ENCODE peak calls at places on chromosomes 16 and 17, in five cellular contexts. One of them, this sample, is unnamed.

GRCh38 chr17:39963826-39964225 is 1.0 kb downstream of the GSDMA start:
- DNase-seq in HepG2: no peak
- DNase-seq in K562: no peak
- DNase-seq in GM12878: no peak
- DNase-seq in H1: no peak
- DNase-seq in this sample: no peak

GRCh38 chr16:29806096-29806579 is at the start of gene MAZ:
- DNase-seq in HepG2: no peak
- DNase-seq in K562: peak; percentile 81
- DNase-seq in GM12878: no peak
- DNase-seq in H1: no peak
- DNase-seq in this sample: peak; percentile 83

GRCh38 chr17:40373324-40373723 is 8.8 kb upstream of the GJD3 start:
- DNase-seq in HepG2: no peak
- DNase-seq in K562: no peak
- DNase-seq in GM12878: no peak
- DNase-seq in H1: no peak
- DNase-seq in this sample: no peak

GRCh38 chr16:67919618-67920210 is 11.9 kb downstream of the CTRL start:
- DNase-seq in HepG2: no peak
- DNase-seq in K562: no peak
- DNase-seq in GM12878: no peak
- DNase-seq in H1: no peak
- DNase-seq in this sample: no peak

GRCh38 chr16:12781777-12782176 is 21.9 kb downstream of the CPPED1 start:
- DNase-seq in HepG2: no peak
- DNase-seq in K562: no peak
- DNase-seq in GM12878: no peak
- DNase-seq in H1: no peak
- DNase-seq in this sample: no peak

GRCh38 chr17:82838386-82839063 is 1.3 kb downstream of the ZNF750 start:
- DNase-seq in HepG2: peak; percentile 88
- DNase-seq in K562: no peak
- DNase-seq in GM12878: no peak
- DNase-seq in H1: no peak
- DNase-seq in this sample: no peak

GRCh38 chr17:82228278-82228841 is 482 bp upstream of the SLC16A3 start:
- DNase-seq in HepG2: no peak
- DNase-seq in K562: no peak
- DNase-seq in GM12878: no peak
- DNase-seq in H1: no peak
- DNase-seq in this sample: no peak

GRCh38 chr16:84648595-84649510 is 542 bp downstream of the KLHL36 start:
- DNase-seq in HepG2: no peak
- DNase-seq in K562: peak; percentile 94
- DNase-seq in GM12878: no peak
- DNase-seq in H1: no peak
- DNase-seq in this sample: no peak

GRCh38 chr17:73278049-73278464 is 16.4 kb upstream of the CPSF4L start:
- DNase-seq in HepG2: peak; percentile 96
- DNase-seq in K562: no peak
- DNase-seq in GM12878: no peak
- DNase-seq in H1: no peak
- DNase-seq in this sample: no peak

GRCh38 chr17:73841431-73842060 is 197.3 kb upstream of the SDK2 start:
- DNase-seq in HepG2: peak; percentile 31
- DNase-seq in K562: no peak
- DNase-seq in GM12878: no peak
- DNase-seq in H1: no peak
- DNase-seq in this sample: no peak

GRCh38 chr17:75503337-75503950 is 11.9 kb downstream of the CASKIN2 start:
- DNase-seq in HepG2: no peak
- DNase-seq in K562: no peak
- DNase-seq in GM12878: no peak
- DNase-seq in H1: no peak
- DNase-seq in this sample: no peak

GRCh38 chr16:66948034-66948821 is 12.8 kb upstream of the CES3 start:
- DNase-seq in HepG2: no peak
- DNase-seq in K562: no peak
- DNase-seq in GM12878: no peak
- DNase-seq in H1: no peak
- DNase-seq in this sample: no peak

GRCh38 chr17:51668155-51668962 is 408.0 kb downstream of the UTP18 start:
- DNase-seq in HepG2: no peak
- DNase-seq in K562: no peak
- DNase-seq in GM12878: no peak
- DNase-seq in H1: no peak
- DNase-seq in this sample: no peak

GRCh38 chr17:37446027-37446426 is 39.3 kb downstream of the TADA2A start:
- DNase-seq in HepG2: no peak
- DNase-seq in K562: no peak
- DNase-seq in GM12878: peak; percentile 81
- DNase-seq in H1: no peak
- DNase-seq in this sample: peak; percentile 84

GRCh38 chr17:72176902-72177660 is 56.3 kb downstream of the SOX9 start:
- DNase-seq in HepG2: no peak
- DNase-seq in K562: no peak
- DNase-seq in GM12878: no peak
- DNase-seq in H1: no peak
- DNase-seq in this sample: no peak

DNA sequence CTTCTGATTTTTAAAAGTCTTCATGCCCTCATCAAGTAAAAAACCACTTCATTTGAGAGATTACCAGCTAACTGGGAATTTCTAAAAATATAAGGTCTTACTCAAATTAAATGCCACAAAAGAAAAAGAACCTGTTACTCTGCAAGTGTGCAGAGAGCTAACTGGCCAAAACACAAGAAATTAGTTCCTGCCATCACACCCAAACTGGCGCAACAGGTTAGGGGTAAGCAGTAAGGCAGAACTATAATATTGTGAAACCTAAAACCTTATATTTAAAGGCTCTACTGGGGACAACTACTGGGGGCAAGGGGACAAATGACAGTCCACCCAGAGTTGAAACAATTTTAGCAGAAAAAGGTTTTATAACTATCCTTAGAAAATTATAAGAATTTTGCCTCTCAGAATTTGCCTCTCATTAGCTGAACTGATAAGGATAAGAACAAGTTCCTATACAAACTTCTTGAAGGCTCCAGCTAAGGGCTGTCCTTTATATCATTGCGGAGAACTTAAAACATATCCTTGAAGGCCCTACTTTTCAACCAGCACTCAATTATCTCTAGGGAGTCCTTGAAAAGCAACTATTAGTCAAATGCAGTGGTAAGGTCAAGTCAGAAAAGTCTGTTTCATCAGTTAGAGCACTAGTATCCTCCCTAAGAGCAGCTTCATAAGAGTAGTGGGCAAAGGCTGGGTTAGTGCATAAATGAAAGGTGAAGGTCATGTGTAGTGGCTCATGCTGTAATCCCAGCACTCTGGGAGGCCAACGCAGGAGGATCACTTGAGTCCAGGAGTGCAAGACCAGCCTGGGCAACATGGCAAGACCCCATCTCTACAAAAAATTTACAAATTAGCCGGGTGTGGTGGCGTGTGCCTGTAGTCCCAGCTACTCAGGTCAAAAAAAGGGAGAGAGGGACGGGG is 31.5 kb downstream of the SMURF2 start:
- DNase-seq in HepG2: no peak
- DNase-seq in K562: no peak
- DNase-seq in GM12878: no peak
- DNase-seq in H1: no peak
- DNase-seq in this sample: no peak
- TF ChIP-seq CEBPB in HepG2: no peak
- TF ChIP-seq CEBPB in K562: no peak
- TF ChIP-seq CEBPB in GM12878: no peak
- TF ChIP-seq CEBPB in H1: no peak
- TF ChIP-seq CEBPB in this sample: no peak

DNA sequence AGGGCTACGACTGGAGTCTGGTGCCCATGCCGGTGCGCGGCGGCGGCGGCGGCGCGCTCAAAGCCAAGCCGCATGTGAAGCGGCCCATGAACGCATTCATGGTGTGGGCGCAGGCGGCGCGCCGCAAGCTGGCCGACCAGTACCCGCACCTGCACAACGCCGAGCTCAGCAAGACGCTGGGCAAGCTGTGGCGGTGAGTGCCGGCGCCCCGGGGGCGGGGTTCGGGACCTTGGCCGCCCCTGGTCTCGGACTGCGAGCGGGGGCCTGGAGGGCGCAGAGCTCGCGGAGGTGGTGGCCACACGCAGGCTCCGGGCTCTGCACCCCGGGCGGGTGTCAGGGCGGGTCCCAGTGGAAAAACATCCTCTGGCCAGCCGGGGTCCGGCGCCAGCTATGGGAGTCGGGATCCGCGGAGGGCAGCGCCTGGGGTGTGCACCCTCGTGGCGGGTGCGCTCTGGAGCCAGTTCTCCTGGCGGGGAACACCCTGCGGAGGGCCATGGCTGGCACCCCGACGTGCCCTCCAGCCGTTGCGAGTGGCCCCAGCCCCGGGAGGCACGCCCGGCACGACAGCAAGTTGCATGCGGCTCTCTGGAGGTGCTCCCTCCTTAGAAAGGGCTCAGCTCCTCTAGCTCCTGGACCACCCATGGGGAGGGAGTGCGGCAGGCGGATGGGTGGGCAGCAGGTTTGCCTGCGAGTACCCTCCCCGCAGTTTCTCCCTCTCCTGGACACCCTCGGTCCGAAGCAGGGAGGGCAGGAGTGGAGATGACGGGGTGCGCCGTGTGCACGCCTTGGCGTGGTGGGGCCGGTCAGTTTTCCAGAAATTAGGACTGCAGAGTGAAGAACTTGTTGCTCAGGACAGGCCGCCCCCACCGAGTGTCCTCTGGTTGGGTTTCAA is 828 bp downstream of the SOX8 start:
- DNase-seq in HepG2: no peak
- DNase-seq in K562: no peak
- DNase-seq in GM12878: no peak
- DNase-seq in H1: no peak
- DNase-seq in this sample: no peak
- TF ChIP-seq EZH2 in HepG2: peak; percentile 27
- TF ChIP-seq EZH2 in K562: no peak
- TF ChIP-seq EZH2 in GM12878: no peak
- TF ChIP-seq EZH2 in H1: peak; percentile 81
- TF ChIP-seq EZH2 in this sample: no peak

GRCh38 chr16:54628796-54629625 is 301.7 kb upstream of the IRX5 start:
- DNase-seq in HepG2: peak; percentile 97
- DNase-seq in K562: no peak
- DNase-seq in GM12878: no peak
- DNase-seq in H1: no peak
- DNase-seq in this sample: no peak

GRCh38 chr16:54632821-54633220 is 297.8 kb upstream of the IRX5 start:
- DNase-seq in HepG2: no peak
- DNase-seq in K562: no peak
- DNase-seq in GM12878: no peak
- DNase-seq in H1: no peak
- DNase-seq in this sample: no peak

GRCh38 chr16:54627616-54628015 is 303.0 kb upstream of the IRX5 start:
- DNase-seq in HepG2: no peak
- DNase-seq in K562: no peak
- DNase-seq in GM12878: no peak
- DNase-seq in H1: no peak
- DNase-seq in this sample: no peak

GRCh38 chr16:54632322-54632721 is 298.3 kb upstream of the IRX5 start:
- DNase-seq in HepG2: no peak
- DNase-seq in K562: no peak
- DNase-seq in GM12878: no peak
- DNase-seq in H1: no peak
- DNase-seq in this sample: no peak

GRCh38 chr16:54630284-54630967 is 300.2 kb upstream of the IRX5 start:
- DNase-seq in HepG2: no peak
- DNase-seq in K562: no peak
- DNase-seq in GM12878: no peak
- DNase-seq in H1: no peak
- DNase-seq in this sample: no peak
- TF ChIP-seq MAX in HepG2: no peak
- TF ChIP-seq MAX in K562: no peak
- TF ChIP-seq MAX in GM12878: no peak
- TF ChIP-seq MAX in H1: no peak
- TF ChIP-seq MAX in this sample: no peak

GRCh38 chr16:3182608-3183444 is 5.2 kb upstream of the OR1F1 start:
- DNase-seq in HepG2: peak; percentile 70
- DNase-seq in K562: peak; percentile 62
- DNase-seq in GM12878: no peak
- DNase-seq in H1: no peak
- DNase-seq in this sample: no peak
- TF ChIP-seq CEBPB in HepG2: no peak
- TF ChIP-seq CEBPB in K562: no peak
- TF ChIP-seq CEBPB in GM12878: no peak
- TF ChIP-seq CEBPB in H1: peak; percentile 18
- TF ChIP-seq CEBPB in this sample: no peak

GRCh38 chr17:49851387-49852291 is 3.8 kb upstream of the TAC4 start:
- DNase-seq in HepG2: peak; percentile 56
- DNase-seq in K562: peak; percentile 84
- DNase-seq in GM12878: no peak
- DNase-seq in H1: no peak
- DNase-seq in this sample: no peak
- TF ChIP-seq EZH2 in HepG2: peak; percentile 11
- TF ChIP-seq EZH2 in K562: no peak
- TF ChIP-seq EZH2 in GM12878: no peak
- TF ChIP-seq EZH2 in H1: no peak
- TF ChIP-seq EZH2 in this sample: no peak

DNA sequence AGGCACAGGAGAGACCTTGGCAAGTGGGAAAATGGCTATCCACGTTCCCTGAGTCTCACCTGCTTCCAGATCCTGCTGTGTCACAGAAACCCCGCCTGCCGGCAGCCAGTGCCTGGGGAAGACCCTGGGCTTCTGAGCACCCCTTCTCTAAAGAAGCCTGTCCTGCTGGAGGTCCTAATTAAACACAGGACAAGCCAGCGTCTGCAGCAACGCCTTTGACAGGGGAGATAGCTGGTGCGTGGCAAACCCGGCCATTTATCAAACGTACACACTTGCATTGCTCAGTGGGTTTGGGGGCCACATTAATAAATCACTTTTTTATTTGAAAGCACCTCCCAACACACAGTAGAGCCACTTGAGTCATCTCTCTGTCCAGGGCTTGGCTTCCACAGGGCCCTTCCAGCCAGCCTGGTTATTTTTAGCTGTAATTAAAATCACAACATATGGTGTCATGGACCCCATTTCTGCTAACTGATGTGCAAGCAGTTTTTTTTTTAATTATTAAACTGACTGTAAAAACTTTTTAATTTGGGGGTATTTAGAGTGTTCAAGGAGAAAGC is 201.2 kb upstream of the WSCD1 start:
- DNase-seq in HepG2: no peak
- DNase-seq in K562: no peak
- DNase-seq in GM12878: no peak
- DNase-seq in H1: no peak
- DNase-seq in this sample: no peak
- TF ChIP-seq MAX in HepG2: no peak
- TF ChIP-seq MAX in K562: no peak
- TF ChIP-seq MAX in GM12878: no peak
- TF ChIP-seq MAX in H1: no peak
- TF ChIP-seq MAX in this sample: no peak

DNA sequence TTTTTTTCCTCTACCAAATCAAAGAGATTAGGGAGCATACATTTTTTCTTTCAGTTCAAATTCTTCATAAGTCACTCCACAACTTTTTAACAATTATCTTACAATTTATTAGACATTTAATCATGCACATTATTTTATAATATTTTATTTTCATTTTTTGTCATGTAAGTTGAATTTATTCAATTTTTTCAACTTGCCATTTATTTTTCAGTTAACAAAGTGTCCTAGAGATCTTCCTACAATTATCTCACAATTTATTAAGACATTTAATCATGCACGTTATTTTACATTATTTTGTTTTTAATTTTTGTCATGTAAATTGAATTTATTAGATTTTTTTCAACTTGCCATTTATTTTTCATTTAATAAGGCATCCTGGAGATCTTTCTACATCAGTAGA is 16.2 kb downstream of the CACNG3 start:
- DNase-seq in HepG2: no peak
- DNase-seq in K562: no peak
- DNase-seq in GM12878: no peak
- DNase-seq in H1: no peak
- DNase-seq in this sample: no peak
- TF ChIP-seq CEBPB in HepG2: no peak
- TF ChIP-seq CEBPB in K562: no peak
- TF ChIP-seq CEBPB in GM12878: no peak
- TF ChIP-seq CEBPB in H1: no peak
- TF ChIP-seq CEBPB in this sample: no peak

This sample was measured in HCT116.